ENCODE peak calls at places on chromosomes 2 and 18, in six cellular contexts. R, F, D, X, E and Q are unnamed samples. For H3K4me1, the result is how much of the 10 kb centered on the place peaks cover.

GRCh38 chr18:12405066-12405465 is 2.7 kb upstream of the PRELID3A start:
- DNase-seq in R (no peak), F (no peak), D (no peak), X (no peak), E (no peak), Q (peak)

GRCh38 chr2:1752751-1753150 is 8.4 kb upstream of the PXDN start:
- DNase-seq in R (no peak), F (no peak), D (no peak), X (no peak), E (no peak), Q (no peak)

GRCh38 chr2:105580870-105581567 is 163.7 kb upstream of the NCK2 start:
- DNase-seq in R (no peak), F (no peak), D (no peak), X (no peak), E (peak), Q (no peak)

GRCh38 chr2:55590810-55591440 is 26.5 kb downstream of the PPP4R3B start:
- DNase-seq in R (no peak), F (no peak), D (peak), X (peak), E (no peak), Q (peak)

GRCh38 chr2:15365411-15365810 is 195.7 kb downstream of the NBAS start:
- DNase-seq in R (no peak), F (no peak), D (no peak), X (no peak), E (no peak), Q (peak)

GRCh38 chr2:233448220-233448559 is 93.9 kb downstream of the DGKD start:
- DNase-seq in R (peak), F (peak), D (no peak), X (peak), E (no peak), Q (no peak)

GRCh38 chr2:129870646-129871335 is 108.7 kb upstream of the RAB6C start:
- DNase-seq in R (no peak), F (no peak), D (no peak), X (no peak), E (no peak), Q (no peak)

GRCh38 chr2:81436256-81436655 is 1131.7 kb upstream of the LRRTM1 start:
- DNase-seq in R (no peak), F (no peak), D (peak), X (peak), E (no peak), Q (no peak)

GRCh38 chr2:222637072-222637471 is 18.8 kb downstream of the FARSB start:
- DNase-seq in R (no peak), F (no peak), D (no peak), X (no peak), E (no peak), Q (no peak)

GRCh38 chr18:62771494-62771893 is 56.2 kb downstream of the PHLPP1 start:
- DNase-seq in R (no peak), F (no peak), D (no peak), X (no peak), E (no peak), Q (no peak)

GRCh38 chr18:31205273-31205672 is 42.6 kb upstream of the DSC1 start:
- DNase-seq in R (no peak), F (no peak), D (no peak), X (no peak), E (no peak), Q (no peak)

GRCh38 chr2:102301867-102302362 is 9.4 kb upstream of the IL1RL1 start:
- DNase-seq in R (peak), F (peak), D (peak), X (peak), E (peak), Q (peak)

GRCh38 chr2:86383844-86384243 is 46.4 kb upstream of the REEP1 start:
- DNase-seq in R (no peak), F (no peak), D (no peak), X (no peak), E (no peak), Q (peak)

GRCh38 chr2:239251971-239252370 is 148.8 kb downstream of the HDAC4 start:
- DNase-seq in R (no peak), F (no peak), D (no peak), X (no peak), E (no peak), Q (no peak)

GRCh38 chr2:240999001-240999791 is 778 bp downstream of the SNED1 start:
- DNase-seq in R (peak), F (peak), D (no peak), X (no peak), E (no peak), Q (peak)

DNA sequence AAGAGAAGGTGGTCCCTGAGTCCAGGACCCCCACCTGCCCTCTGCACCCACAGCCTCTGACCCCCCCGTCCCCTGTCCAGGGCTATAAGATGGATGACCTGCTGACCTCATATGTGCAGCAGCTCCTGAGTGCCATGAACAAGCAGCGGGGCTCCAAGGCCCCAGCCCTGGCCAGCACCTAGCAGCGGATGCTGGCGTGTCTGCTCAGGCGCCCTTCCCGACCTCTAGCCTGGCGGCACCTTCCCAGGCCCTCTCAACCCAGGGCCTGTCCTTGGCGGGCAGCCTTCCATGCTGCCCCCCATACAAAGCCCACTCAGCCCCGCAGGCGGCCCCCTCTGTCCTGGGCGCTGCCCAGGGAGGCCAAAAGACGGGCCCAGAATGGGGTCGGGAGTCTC is 8.7 kb upstream of the GPR17 start:
- DNase-seq in R (no peak), F (no peak), D (no peak), X (no peak), E (no peak), Q (no peak)
- H3K4me1 ChIP-seq in R (under half), F (under half), D (under half), X (under half), E (under half), Q (under half)

GRCh38 chr2:190781604-190782198 is 98.9 kb upstream of the GLS start:
- DNase-seq in R (peak), F (peak), D (peak), X (peak), E (peak), Q (peak)
- TF ChIP-seq EZH2phosphoT487 in R (no peak), F (no peak), D (no peak), X (no peak), E (no peak), Q (no peak)

GRCh38 chr2:46858697-46859080 is 56.9 kb downstream of the MCFD2 start:
- DNase-seq in R (no peak), F (no peak), D (no peak), X (no peak), E (no peak), Q (peak)
- H3K4me1 ChIP-seq in R (under half), F (under half), D (under half), X (under half), E (under half), Q (half or more)

GRCh38 chr2:196266855-196267254 is 95.5 kb upstream of the STK17B start:
- DNase-seq in R (no peak), F (no peak), D (no peak), X (no peak), E (no peak), Q (no peak)

GRCh38 chr2:196271786-196272185 is 100.4 kb upstream of the STK17B start:
- DNase-seq in R (no peak), F (no peak), D (no peak), X (no peak), E (no peak), Q (no peak)

GRCh38 chr2:196268022-196268421 is 96.6 kb upstream of the STK17B start:
- DNase-seq in R (no peak), F (no peak), D (no peak), X (no peak), E (no peak), Q (no peak)

GRCh38 chr2:196266351-196266750 is 95.0 kb upstream of the STK17B start:
- DNase-seq in R (no peak), F (no peak), D (no peak), X (no peak), E (no peak), Q (no peak)

GRCh38 chr2:196268538-196269338 is 97.4 kb upstream of the STK17B start:
- DNase-seq in R (no peak), F (no peak), D (no peak), X (no peak), E (no peak), Q (no peak)
- TF ChIP-seq EZH2phosphoT487 in R (no peak), F (no peak), D (no peak), X (no peak), E (no peak), Q (no peak)

GRCh38 chr2:46813046-46813445 is 102.6 kb downstream of the MCFD2 start:
- DNase-seq in R (no peak), F (no peak), D (no peak), X (no peak), E (no peak), Q (peak)
- H3K4me1 ChIP-seq in R (under half), F (under half), D (under half), X (under half), E (under half), Q (under half)

GRCh38 chr18:13641551-13642439 is 84.6 kb downstream of the FAM210A start:
- DNase-seq in R (peak), F (no peak), D (no peak), X (no peak), E (no peak), Q (no peak)
- TF ChIP-seq EZH2phosphoT487 in R (no peak), F (no peak), D (no peak), X (no peak), E (no peak), Q (no peak)

GRCh38 chr2:190440113-190440512 is 32.0 kb downstream of the MFSD6 start:
- DNase-seq in R (no peak), F (no peak), D (no peak), X (no peak), E (no peak), Q (no peak)
- H3K4me1 ChIP-seq in R (under half), F (under half), D (under half), X (under half), E (under half), Q (under half)

GRCh38 chr2:128310094-128310716 is 8.5 kb downstream of the HS6ST1 start:
- DNase-seq in R (no peak), F (no peak), D (no peak), X (no peak), E (no peak), Q (no peak)
- TF ChIP-seq EZH2phosphoT487 in R (no peak), F (no peak), D (no peak), X (no peak), E (no peak), Q (no peak)